ENCODE peak calls at places on chromosomes 3 and 15, in six cellular contexts. P, S, N, B, I and A are unnamed samples.
A peak's percentile ranks its signal among the peaks of the same experiment; 100 is the strongest.

GRCh38 chr3:62923092-62923491 is 47.9 kb upstream of the CADPS start:
- DNase-seq in P (no peak), I (peak; percentile 58), N (no peak), S (no peak), B (no peak), A (no peak)

GRCh38 chr3:56769125-56769709 is 32.5 kb downstream of the ARHGEF3 start:
- DNase-seq in P (no peak), S (no peak), B (no peak), N (no peak), I (no peak), A (no peak)

GRCh38 chr3:68986496-68987208 is 26.8 kb downstream of the EOGT start:
- DNase-seq in S (no peak), I (no peak), B (no peak), N (no peak), P (no peak), A (no peak)

GRCh38 chr3:132721479-132722164 is 587 bp downstream of the NPHP3 start:
- DNase-seq in I (peak; percentile 65), N (peak; percentile 60), P (peak; percentile 76), B (no peak), S (peak; percentile 57), A (no peak)

GRCh38 chr15:91032919-91033803 is 10.8 kb upstream of the VPS33B start:
- DNase-seq in P (peak; percentile 22), I (peak; percentile 88), S (peak; percentile 57), B (peak; percentile 55), N (no peak), A (peak; percentile 6)

GRCh38 chr3:88469216-88469615 is 319.5 kb downstream of the C3orf38 start:
- DNase-seq in S (no peak), I (no peak), N (no peak), P (no peak), B (no peak), A (no peak)

GRCh38 chr15:89101302-89102191 is 13.3 kb downstream of the ABHD2 start:
- DNase-seq in I (peak; percentile 60), P (peak; percentile 98), N (peak; percentile 82), B (no peak), S (no peak), A (no peak)

GRCh38 chr3:61564405-61565059 is 3.2 kb downstream of the PTPRG start:
- DNase-seq in P (peak; percentile 75), I (peak; percentile 85), N (peak; percentile 58), S (no peak), B (peak; percentile 86), A (no peak)

GRCh38 chr15:97995881-97996603 is 35.5 kb downstream of the ARRDC4 start:
- DNase-seq in N (no peak), S (no peak), I (peak; percentile 47), B (no peak), P (no peak), A (no peak)

GRCh38 chr3:54630111-54630623 is 297.7 kb downstream of the LRTM1 start:
- DNase-seq in S (no peak), P (no peak), N (no peak), B (no peak), I (no peak), A (no peak)

GRCh38 chr3:196563721-196564225 is 4.6 kb downstream of the WDR53 start:
- DNase-seq in S (no peak), N (no peak), B (no peak), I (no peak), P (peak; percentile 56), A (no peak)

GRCh38 chr3:41893977-41894376 is 67.9 kb downstream of the ULK4 start:
- DNase-seq in S (no peak), N (no peak), P (peak; percentile 79), B (no peak), I (no peak), A (no peak)

GRCh38 chr3:184315871-184316661 is 1.7 kb downstream of the EIF4G1 start:
- DNase-seq in S (no peak), P (peak; percentile 34), B (no peak), N (no peak), I (no peak), A (no peak)

GRCh38 chr15:70853855-70854668 is at the start of gene LARP6:
- DNase-seq in S (peak; percentile 63), I (peak; percentile 27), N (no peak), B (peak; percentile 73), P (peak; percentile 38), A (no peak)

GRCh38 chr3:51975857-51976549 is 1.1 kb downstream of the ABHD14A start:
- DNase-seq in P (peak; percentile 59), I (peak; percentile 75), B (peak; percentile 69), N (peak; percentile 49), S (no peak), A (no peak)

GRCh38 chr15:79635897-79636596 is 203.9 kb downstream of the MINAR1 start:
- DNase-seq in N (no peak), B (no peak), I (no peak), S (no peak), P (no peak), A (no peak)

GRCh38 chr15:67018451-67018850 is 47.0 kb upstream of the SMAD3 start:
- DNase-seq in I (no peak), S (no peak), P (no peak), N (no peak), B (no peak), A (no peak)

GRCh38 chr3:186670148-186670547 is 4.3 kb downstream of the HRG start:
- DNase-seq in P (no peak), I (no peak), N (no peak), B (no peak), S (no peak), A (no peak)

GRCh38 chr3:172216843-172217404 is 177.5 kb downstream of the FNDC3B start:
- DNase-seq in S (no peak), I (no peak), P (no peak), N (no peak), B (no peak), A (no peak)

GRCh38 chr3:153285194-153285641 is 123.2 kb downstream of the RAP2B start:
- DNase-seq in S (no peak), P (peak; percentile 68), N (no peak), B (no peak), I (no peak), A (no peak)

GRCh38 chr15:90154246-90154645 is 46.9 kb upstream of the SEMA4B start:
- DNase-seq in N (no peak), S (no peak), B (no peak), I (no peak), P (no peak), A (no peak)

GRCh38 chr3:16550676-16551341 is 37.3 kb upstream of the RFTN1 start:
- DNase-seq in N (peak; percentile 67), B (peak; percentile 77), P (peak; percentile 92), S (peak; percentile 9), I (peak; percentile 64), A (no peak)

GRCh38 chr3:41574900-41575299 is 375.6 kb downstream of the CTNNB1 start:
- DNase-seq in B (no peak), P (peak; percentile 13), N (no peak), S (no peak), I (no peak), A (no peak)

GRCh38 chr15:64571857-64572291 is 111.5 kb downstream of the ZNF609 start:
- DNase-seq in P (no peak), I (no peak), B (no peak), N (no peak), S (no peak), A (no peak)

GRCh38 chr3:115784739-115785571 is 161.6 kb downstream of the GAP43 start:
- DNase-seq in B (no peak), S (no peak), N (no peak), I (no peak), P (peak; percentile 39), A (peak; percentile 24)

GRCh38 chr3:188202358-188203138 is 48.6 kb downstream of the LPP start:
- DNase-seq in B (no peak), N (no peak), S (no peak), P (no peak), I (no peak), A (no peak)

GRCh38 chr3:57627976-57628375 is 30.8 kb upstream of the ARF4 start:
- DNase-seq in N (no peak), I (no peak), B (no peak), P (no peak), S (peak; percentile 44), A (peak; percentile 1)

GRCh38 chr15:89469331-89470107 is 26.9 kb downstream of the RHCG start:
- DNase-seq in S (no peak), P (no peak), B (no peak), I (no peak), N (no peak), A (no peak)

GRCh38 chr3:13414040-13414729 is 5.9 kb downstream of the NUP210 start:
- DNase-seq in S (no peak), B (no peak), P (no peak), I (peak; percentile 77), N (no peak), A (no peak)

GRCh38 chr3:33211444-33211843 is 7.2 kb downstream of the SUSD5 start:
- DNase-seq in P (peak; percentile 85), B (no peak), I (no peak), N (peak; percentile 57), S (no peak), A (no peak)

GRCh38 chr3:58073315-58074125 is 65.3 kb downstream of the FLNB start:
- DNase-seq in B (no peak), I (no peak), N (no peak), S (no peak), P (no peak), A (no peak)

GRCh38 chr3:16085884-16086608 is 88.4 kb upstream of the GALNT15 start:
- DNase-seq in N (no peak), B (no peak), S (no peak), I (no peak), P (peak; percentile 80), A (no peak)

GRCh38 chr3:52385157-52385556 is 59.7 kb downstream of the SEMA3G start:
- DNase-seq in B (no peak), I (no peak), P (peak; percentile 32), S (no peak), N (no peak), A (no peak)

GRCh38 chr3:16240229-16241023 is 24.3 kb downstream of the DPH3 start:
- DNase-seq in P (peak; percentile 85), N (no peak), I (no peak), B (no peak), S (no peak), A (no peak)

GRCh38 chr3:28335246-28335645 is 13.3 kb upstream of the ZCWPW2 start:
- DNase-seq in S (no peak), I (no peak), N (no peak), B (no peak), P (no peak), A (no peak)

GRCh38 chr3:45980819-45981218 is 14.8 kb downstream of the FYCO1 start:
- DNase-seq in B (no peak), N (no peak), P (no peak), I (no peak), S (no peak), A (no peak)

GRCh38 chr15:22810033-22810734 is 23.7 kb downstream of the NIPA1 start:
- DNase-seq in N (no peak), I (no peak), B (no peak), S (no peak), P (no peak), A (no peak)